ENCODE peak calls at places on chromosome 18, in five cellular contexts. E is NT2/D1, A is GM12878, U is H1, P is HEK293T. C is an unnamed sample.
A peak's percentile ranks its signal among the peaks of the same experiment; 100 is the strongest.

GRCh38 chr18:53153281-53153680 is 813.3 kb downstream of the DCC start:
- DNase-seq in E (peak; percentile 2), A (no peak), U (no peak), P (peak; percentile 4), C (peak; percentile 2)

GRCh38 chr18:4260107-4260506 is 195.0 kb downstream of the DLGAP1 start:
- DNase-seq in E (no peak), A (no peak), U (no peak), P (no peak), C (no peak)

GRCh38 chr18:37235583-37235982 is 330.0 kb downstream of the CELF4 start:
- DNase-seq in E (no peak), A (no peak), U (no peak), P (no peak), C (no peak)

GRCh38 chr18:51957001-51957400 is 383.0 kb upstream of the DCC start:
- DNase-seq in E (no peak), A (no peak), U (no peak), P (no peak), C (no peak)

GRCh38 chr18:76518543-76519155 is 23.6 kb upstream of the ZNF516 start:
- DNase-seq in E (no peak), A (no peak), U (no peak), P (peak; percentile 40), C (no peak)

GRCh38 chr18:56702946-56703345 is 51.8 kb downstream of the WDR7 start:
- DNase-seq in E (peak; percentile 3), A (no peak), U (no peak), P (peak; percentile 22), C (peak; percentile 24)

GRCh38 chr18:6249788-6250187 is 164.9 kb downstream of the L3MBTL4 start:
- DNase-seq in E (no peak), A (no peak), U (no peak), P (no peak), C (no peak)

GRCh38 chr18:36247036-36247435 is 50.5 kb upstream of the FHOD3 start:
- DNase-seq in E (peak; percentile 0), A (no peak), U (no peak), P (no peak), C (no peak)

GRCh38 chr18:57585846-57586242 is 658 bp downstream of the FECH start:
- DNase-seq in E (no peak), A (no peak), U (no peak), P (peak; percentile 7), C (no peak)

GRCh38 chr18:7691206-7691605 is 124.1 kb downstream of the PTPRM start:
- DNase-seq in E (no peak), A (no peak), U (no peak), P (no peak), C (no peak)

GRCh38 chr18:35095983-35096676 is 54.9 kb downstream of the MAPRE2 start:
- DNase-seq in E (no peak), A (peak; percentile 3), U (no peak), P (no peak), C (no peak)

GRCh38 chr18:79518683-79519128 is 123.0 kb downstream of the NFATC1 start:
- DNase-seq in E (no peak), A (no peak), U (no peak), P (no peak), C (no peak)

DNA sequence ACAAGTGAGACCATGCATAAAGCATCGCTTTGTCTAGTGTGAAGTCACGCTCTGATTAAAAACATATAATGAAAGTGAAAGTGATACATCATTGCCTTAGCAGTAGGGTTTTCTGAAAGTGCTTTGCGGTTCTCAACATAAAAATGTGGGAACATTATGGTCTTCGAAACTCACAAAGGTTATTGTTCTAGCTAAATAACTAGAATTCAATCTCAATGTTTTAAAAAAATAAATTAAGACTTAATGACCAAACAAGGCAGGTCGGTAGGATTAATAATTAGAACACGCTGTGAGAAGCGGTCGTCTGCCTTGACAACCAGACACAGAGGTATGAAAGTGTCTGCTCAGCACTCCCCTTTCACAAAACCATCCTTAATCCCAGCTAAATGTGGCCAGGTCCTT is 42.2 kb downstream of the KLHL14 start:
- DNase-seq in E (no peak), A (peak; percentile 30), U (no peak), P (no peak), C (no peak)
- TF ChIP-seq SUZ12 in E (no peak), A (no peak), U (no peak), P (no peak), C (no peak)

DNA sequence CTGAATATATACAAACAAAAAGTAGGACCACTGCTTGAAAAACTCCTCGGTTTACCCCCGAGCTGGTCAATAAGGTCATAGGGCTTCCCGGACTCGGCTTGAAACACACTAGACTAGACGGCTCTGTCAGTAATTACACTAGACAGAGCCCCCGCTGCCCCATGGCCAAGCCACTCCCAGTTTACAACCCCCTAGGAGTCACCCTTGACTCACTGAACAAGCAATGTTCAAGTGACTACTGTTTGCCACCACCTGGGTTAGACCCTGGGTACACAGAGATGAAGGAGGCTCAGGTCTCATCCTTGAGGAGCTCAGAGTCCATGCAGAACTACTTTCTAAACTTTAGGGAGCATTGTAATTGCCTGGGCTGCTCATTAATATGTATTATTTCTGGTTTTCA is 13.7 kb upstream of the PRELID3A start:
- DNase-seq in E (no peak), A (no peak), U (no peak), P (no peak), C (peak; percentile 60)
- TF ChIP-seq SUZ12 in E (no peak), A (no peak), U (no peak), P (no peak), C (no peak)

GRCh38 chr18:21112543-21113105 is 1.0 kb upstream of the ROCK1 start:
- DNase-seq in E (no peak), A (no peak), U (no peak), P (no peak), C (no peak)
- TF ChIP-seq SUZ12 in E (no peak), A (no peak), U (no peak), P (no peak), C (no peak)

DNA sequence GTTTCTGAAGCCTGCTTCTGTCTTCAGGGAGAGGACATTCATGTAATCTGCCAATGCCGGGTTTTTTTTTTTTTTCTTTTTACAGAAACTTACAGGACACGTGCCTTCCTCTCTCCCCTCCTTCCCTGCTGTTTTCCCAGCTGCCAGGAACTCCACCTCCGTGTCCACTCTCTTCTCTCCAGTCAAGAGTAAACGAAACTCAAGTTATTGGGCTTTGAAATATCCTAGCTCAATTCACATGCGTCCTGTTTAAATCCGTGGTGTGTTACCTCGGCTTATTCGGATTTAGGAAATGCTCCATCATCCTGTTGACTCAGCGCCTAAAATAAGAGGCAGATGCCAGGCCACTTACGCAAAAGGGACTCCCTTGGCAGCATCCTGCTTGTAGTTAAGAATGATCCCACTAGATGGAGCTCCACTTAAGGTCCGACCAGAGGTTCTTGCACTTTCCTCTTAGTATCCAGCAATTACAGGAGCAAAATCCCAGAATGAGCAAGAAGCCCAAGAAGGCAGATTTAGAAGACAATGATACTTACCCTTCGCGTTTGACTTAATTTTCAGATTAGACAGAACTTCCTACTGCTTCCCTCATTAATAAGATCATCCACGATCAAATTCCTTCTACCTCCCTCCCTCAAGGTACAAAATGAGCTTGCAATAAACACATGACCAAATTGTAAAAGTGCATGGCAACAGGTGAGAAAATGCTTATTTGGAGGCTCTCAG is 97.2 kb upstream of the ZCCHC2 start:
- DNase-seq in E (peak; percentile 79), A (no peak), U (peak; percentile 77), P (peak; percentile 61), C (peak; percentile 88)
- TF ChIP-seq SUZ12 in E (no peak), A (no peak), U (no peak), P (no peak), C (no peak)

DNA sequence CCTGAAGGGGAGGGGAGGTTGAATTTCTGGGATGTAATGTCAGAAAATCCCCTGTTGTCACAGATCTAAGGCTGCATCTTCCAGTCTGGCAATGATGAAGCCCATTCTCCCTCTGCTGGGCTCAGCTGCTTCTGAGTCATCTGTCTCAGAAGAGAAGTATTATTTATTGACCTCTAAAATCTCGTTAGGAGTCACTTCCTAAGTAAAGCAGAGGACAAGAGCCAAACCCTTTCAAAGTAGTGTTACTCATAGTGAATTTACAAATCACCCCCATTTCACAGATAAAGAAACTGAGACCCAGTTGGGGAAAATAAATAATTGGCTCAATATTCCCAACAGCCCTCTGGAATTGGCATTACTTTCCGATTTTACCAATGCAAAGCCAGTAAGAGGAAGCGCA is 167.3 kb upstream of the SKOR2 start:
- DNase-seq in E (no peak), A (no peak), U (no peak), P (no peak), C (no peak)
- TF ChIP-seq SUZ12 in E (no peak), A (no peak), U (no peak), P (no peak), C (no peak)

C was measured in HepG2.